ENCODE peak calls at places on chromosomes 16 and 17, in four cellular contexts. L is H9, Q is mesendoderm, B is H1. J is an unnamed sample.

GRCh38 chr17:67443931-67444597 is 67.0 kb downstream of the PITPNC1 start:
- DNase-seq in L (no peak), Q (no peak), B (no peak), J (peak; percentile 43)

GRCh38 chr16:67016143-67016542 is 12.8 kb upstream of the CBFB start:
- DNase-seq in L (no peak), Q (no peak), B (no peak), J (no peak)

GRCh38 chr16:30521873-30522641 is 4.3 kb downstream of the ZNF768 start:
- DNase-seq in L (no peak), Q (no peak), B (no peak), J (no peak)

GRCh38 chr17:17712268-17712924 is 31.1 kb downstream of the RAI1 start:
- DNase-seq in L (no peak), Q (no peak), B (no peak), J (peak; percentile 97)

GRCh38 chr16:11389631-11390565 is 44.6 kb downstream of the RMI2 start:
- DNase-seq in L (no peak), Q (no peak), B (no peak), J (no peak)

GRCh38 chr16:28974007-28974436 is 556 bp upstream of the SPNS1 start:
- DNase-seq in L (peak; percentile 70), Q (peak; percentile 85), B (peak; percentile 15), J (peak; percentile 65)

GRCh38 chr16:11955713-11956123 is 9.3 kb upstream of the TNFRSF17 start:
- DNase-seq in L (no peak), Q (peak; percentile 34), B (no peak), J (peak; percentile 98)

GRCh38 chr16:48435906-48436305 is 50.7 kb upstream of the SIAH1 start:
- DNase-seq in L (no peak), Q (no peak), B (no peak), J (no peak)

GRCh38 chr16:14302399-14303181 is 231.5 kb downstream of the MRTFB start:
- DNase-seq in L (peak; percentile 49), Q (peak; percentile 68), B (no peak), J (no peak)

GRCh38 chr16:75535211-75535843 is 581 bp downstream of the CHST5 start:
- DNase-seq in L (peak; percentile 45), Q (no peak), B (no peak), J (no peak)

GRCh38 chr17:74713199-74713755 is 554 bp upstream of the CD300LF start:
- DNase-seq in L (no peak), Q (no peak), B (no peak), J (no peak)

GRCh38 chr16:84032458-84033178 is 10.0 kb downstream of the SLC38A8 start:
- DNase-seq in L (no peak), Q (peak; percentile 58), B (no peak), J (no peak)

GRCh38 chr17:81302861-81303326 is 7.8 kb upstream of the SLC38A10 start:
- DNase-seq in L (no peak), Q (no peak), B (no peak), J (no peak)

GRCh38 chr17:28968269-28968913 is 17.1 kb upstream of the PHF12 start:
- DNase-seq in L (peak; percentile 65), Q (peak; percentile 41), B (no peak), J (no peak)

GRCh38 chr17:17347956-17348871 is 45.0 kb downstream of the NT5M start:
- DNase-seq in L (no peak), Q (no peak), B (no peak), J (no peak)

GRCh38 chr17:622356-622755 is 92.3 kb downstream of the VPS53 start:
- DNase-seq in L (no peak), Q (peak; percentile 29), B (no peak), J (peak; percentile 87)

GRCh38 chr16:19437280-19437679 is 19.6 kb downstream of the TMC5 start:
- DNase-seq in L (no peak), Q (no peak), B (no peak), J (no peak)

GRCh38 chr17:74260525-74260850 is 13.5 kb upstream of the DNAI2 start:
- DNase-seq in L (peak; percentile 82), Q (peak; percentile 91), B (no peak), J (no peak)

GRCh38 chr16:82783933-82784566 is 157.3 kb downstream of the CDH13 start:
- DNase-seq in L (no peak), Q (no peak), B (no peak), J (no peak)

GRCh38 chr17:32648450-32648849 is 161.7 kb downstream of the CDK5R1 start:
- DNase-seq in L (no peak), Q (peak; percentile 15), B (no peak), J (no peak)

GRCh38 chr17:67244621-67245072 is 349 bp downstream of the HELZ start:
- DNase-seq in L (no peak), Q (no peak), B (no peak), J (no peak)

GRCh38 chr16:674968-675883 is at the start of gene RHBDL1:
- DNase-seq in L (peak; percentile 83), Q (peak; percentile 84), B (peak; percentile 68), J (peak; percentile 42)

GRCh38 chr17:16915752-16916556 is 56.0 kb downstream of the TNFRSF13B start:
- DNase-seq in L (peak; percentile 93), Q (peak; percentile 80), B (peak; percentile 41), J (peak; percentile 16)

GRCh38 chr17:36144014-36144413 is 32.4 kb downstream of the TBC1D3B start:
- DNase-seq in L (no peak), Q (no peak), B (no peak), J (no peak)

GRCh38 chr17:42889809-42890208 is 10.8 kb upstream of the G6PC1 start:
- DNase-seq in L (no peak), Q (no peak), B (no peak), J (no peak)

GRCh38 chr17:60640503-60640902 is 37.1 kb upstream of the BCAS3 start:
- DNase-seq in L (no peak), Q (peak; percentile 45), B (no peak), J (peak; percentile 22)

DNA sequence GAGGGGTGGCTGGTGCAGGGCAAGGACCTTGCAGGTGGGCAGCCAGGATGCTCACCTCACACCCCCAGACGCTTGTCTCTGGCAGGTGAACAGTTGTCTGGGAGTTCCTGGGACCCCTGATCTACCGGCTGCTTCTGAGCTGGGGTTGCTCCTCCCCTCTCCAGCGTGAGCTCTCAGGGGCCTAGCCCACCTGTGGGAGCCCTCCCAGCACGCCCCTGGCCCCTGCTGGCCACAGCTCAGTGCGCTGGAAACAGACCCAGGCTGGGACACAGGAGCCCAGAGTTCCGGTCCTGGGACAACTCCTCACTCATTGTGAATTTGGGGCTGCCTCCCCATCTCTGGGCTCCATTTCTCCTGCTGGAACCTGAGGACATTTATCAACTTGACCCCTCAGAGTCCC is 30.3 kb downstream of the ARHGAP23 start:
- DNase-seq in L (no peak), Q (no peak), B (no peak), J (no peak)
- H4K5ac ChIP-seq in L (no peak overlapping the region), Q (no peak overlapping the region), B (no peak overlapping the region), J (no peak overlapping the region)

GRCh38 chr16:70632273-70632672 is 14.1 kb upstream of the IL34 start:
- DNase-seq in L (no peak), Q (no peak), B (no peak), J (no peak)
- H4K5ac ChIP-seq in L (no peak overlapping the region), Q (no peak overlapping the region), B (no peak overlapping the region), J (no peak overlapping the region)

GRCh38 chr16:68065716-68066305 is 19.4 kb upstream of the NFATC3 start:
- DNase-seq in L (no peak), Q (no peak), B (no peak), J (peak; percentile 82)

GRCh38 chr16:68064791-68065365 is 20.3 kb upstream of the NFATC3 start:
- DNase-seq in L (peak; percentile 77), Q (peak; percentile 77), B (no peak), J (peak; percentile 91)

GRCh38 chr16:68059804-68060203 is 25.4 kb upstream of the NFATC3 start:
- DNase-seq in L (no peak), Q (no peak), B (no peak), J (no peak)

GRCh38 chr16:68061396-68061795 is 23.8 kb upstream of the NFATC3 start:
- DNase-seq in L (no peak), Q (no peak), B (no peak), J (no peak)

GRCh38 chr16:68062910-68063393 is 22.2 kb upstream of the NFATC3 start:
- DNase-seq in L (no peak), Q (no peak), B (no peak), J (no peak)
- H4K5ac ChIP-seq in L (no peak overlapping the region), Q (no peak overlapping the region), B (no peak overlapping the region), J (no peak overlapping the region)

GRCh38 chr17:40938981-40939380 is 1.5 kb upstream of the KRT23 start:
- DNase-seq in L (no peak), Q (no peak), B (no peak), J (peak; percentile 43)

GRCh38 chr17:40935624-40936023 is 1.8 kb downstream of the KRT23 start:
- DNase-seq in L (no peak), Q (no peak), B (no peak), J (peak; percentile 67)

GRCh38 chr17:40936976-40937375 is 470 bp downstream of the KRT23 start:
- DNase-seq in L (peak; percentile 47), Q (peak; percentile 32), B (no peak), J (no peak)

GRCh38 chr17:40936437-40936971 is 942 bp downstream of the KRT23 start:
- DNase-seq in L (no peak), Q (no peak), B (no peak), J (no peak)

GRCh38 chr17:40937384-40937819 is at the start of gene KRT23:
- DNase-seq in L (peak; percentile 44), Q (peak; percentile 52), B (no peak), J (no peak)
- H4K5ac ChIP-seq in L (no peak within 1 kb of the TSS), Q (no peak within 1 kb of the TSS), B (no peak within 1 kb of the TSS), J (no peak within 1 kb of the TSS)

GRCh38 chr17:52027620-52028019 is 130.9 kb downstream of the CA10 start:
- DNase-seq in L (no peak), Q (no peak), B (no peak), J (no peak)
- H4K5ac ChIP-seq in L (no peak overlapping the region), Q (no peak overlapping the region), B (no peak overlapping the region), J (no peak overlapping the region)

GRCh38 chr17:79534111-79534510 is 76.7 kb downstream of the RBFOX3 start:
- DNase-seq in L (no peak), Q (no peak), B (no peak), J (no peak)
- H4K5ac ChIP-seq in L (no peak overlapping the region), Q (no peak overlapping the region), B (no peak overlapping the region), J (no peak overlapping the region)